ENCODE peak calls at places on chromosome 6, in four cellular contexts. U is IMR-90, M is transverse colon, B is ovary. D is an unnamed sample.

GRCh38 chr6:28303570-28303969 is 22.2 kb downstream of the PGBD1 start:
- DNase-seq in M (no peak), U (no peak), B (no peak), D (no peak)

GRCh38 chr6:15183979-15184378 is 61.9 kb upstream of the JARID2 start:
- DNase-seq in B (no peak), U (no peak), M (no peak), D (no peak)

GRCh38 chr6:29661071-29661470 is 4.2 kb downstream of the MOG start:
- DNase-seq in M (no peak), U (no peak), B (no peak), D (no peak)

GRCh38 chr6:150016324-150017185 is 8.8 kb downstream of the RAET1L start:
- DNase-seq in M (peak), U (peak), B (peak), D (peak)

GRCh38 chr6:14417377-14417776 is 299.8 kb downstream of the CD83 start:
- DNase-seq in B (no peak), M (peak), U (no peak), D (no peak)

GRCh38 chr6:132400641-132401119 is 595 bp downstream of the MOXD1 start:
- DNase-seq in U (no peak), M (no peak), B (peak), D (no peak)

GRCh38 chr6:170489836-170490235 is 63.3 kb downstream of the PSMB1 start:
- DNase-seq in B (no peak), U (no peak), M (no peak), D (no peak)

GRCh38 chr6:159819932-159820640 is 20.0 kb downstream of the PNLDC1 start:
- DNase-seq in U (no peak), B (no peak), M (no peak), D (no peak)

GRCh38 chr6:52022675-52023074 is 64.7 kb downstream of the PKHD1 start:
- DNase-seq in M (no peak), U (no peak), B (no peak), D (no peak)

GRCh38 chr6:99603421-99604160 is 3.0 kb upstream of the PRDM13 start:
- DNase-seq in M (no peak), B (peak), U (peak), D (peak)

GRCh38 chr6:169266746-169267629 is 13.3 kb upstream of the THBS2 start:
- DNase-seq in B (no peak), U (peak), M (no peak), D (no peak)

GRCh38 chr6:150143521-150144293 is 863 bp downstream of the PPP1R14C start:
- DNase-seq in U (no peak), B (no peak), M (peak), D (no peak)

GRCh38 chr6:44192428-44193041 is 24.2 kb upstream of the MYMX start:
- DNase-seq in B (no peak), M (no peak), U (no peak), D (peak)

GRCh38 chr6:169990095-169991030 is 238.9 kb downstream of the ERMARD start:
- DNase-seq in U (no peak), B (no peak), M (peak), D (no peak)

GRCh38 chr6:152845421-152845820 is 94.8 kb downstream of the VIP start:
- DNase-seq in B (no peak), M (no peak), U (no peak), D (no peak)

GRCh38 chr6:70183512-70183911 is 119.4 kb downstream of the COL9A1 start:
- DNase-seq in U (no peak), M (no peak), B (no peak), D (no peak)

GRCh38 chr6:45504947-45505346 is 127.2 kb upstream of the SUPT3H start:
- DNase-seq in M (no peak), U (peak), B (peak), D (no peak)

GRCh38 chr6:98831057-98832031 is 3.0 kb upstream of the POU3F2 start:
- DNase-seq in U (no peak), B (no peak), M (no peak), D (no peak)

GRCh38 chr6:100255701-100256100 is 209.0 kb downstream of the SIM1 start:
- DNase-seq in U (no peak), B (no peak), M (no peak), D (no peak)

GRCh38 chr6:163329991-163330390 is 84.5 kb upstream of the QKI start:
- DNase-seq in U (no peak), B (no peak), M (no peak), D (no peak)

GRCh38 chr6:25882066-25882496 is 8.0 kb upstream of the SLC17A3 start:
- DNase-seq in U (no peak), M (peak), B (peak), D (peak)

GRCh38 chr6:13268914-13269532 is 59.3 kb downstream of the TBC1D7 start:
- DNase-seq in M (no peak), U (peak), B (no peak), D (no peak)

GRCh38 chr6:17928514-17929430 is 58.7 kb downstream of the KIF13A start:
- DNase-seq in U (peak), M (no peak), B (no peak), D (no peak)

GRCh38 chr6:129188795-129189194 is 305.9 kb downstream of the LAMA2 start:
- DNase-seq in B (no peak), M (no peak), U (no peak), D (no peak)

GRCh38 chr6:144330588-144330987 is 45.5 kb downstream of the UTRN start:
- DNase-seq in B (no peak), U (no peak), M (peak), D (no peak)

GRCh38 chr6:157056275-157056674 is 267.0 kb downstream of the TMEM242 start:
- DNase-seq in U (no peak), M (no peak), B (no peak), D (no peak)

GRCh38 chr6:25223421-25224052 is 55.6 kb upstream of the CARMIL1 start:
- DNase-seq in U (peak), B (peak), M (peak), D (peak)

GRCh38 chr6:43499028-43499815 is 10.9 kb downstream of the LRRC73 start:
- DNase-seq in B (no peak), M (no peak), U (no peak), D (no peak)

GRCh38 chr6:12490904-12491571 is 200.9 kb downstream of the EDN1 start:
- DNase-seq in M (no peak), B (no peak), U (peak), D (no peak)

GRCh38 chr6:159981591-159982245 is 12.8 kb downstream of the IGF2R start:
- DNase-seq in B (no peak), M (peak), U (peak), D (peak)

GRCh38 chr6:15429146-15430110 is 183.6 kb downstream of the JARID2 start:
- DNase-seq in B (no peak), U (peak), M (no peak), D (no peak)

GRCh38 chr6:85756982-85757381 is 114.3 kb upstream of the SYNCRIP start:
- DNase-seq in M (no peak), B (no peak), U (peak), D (peak)

GRCh38 chr6:11413728-11414127 is 123.8 kb upstream of the TMEM170B start:
- DNase-seq in M (no peak), B (no peak), U (peak), D (no peak)

GRCh38 chr6:170537329-170537728 is 15.8 kb downstream of the PSMB1 start:
- DNase-seq in B (no peak), M (no peak), U (no peak), D (no peak)

GRCh38 chr6:11712760-11713159 is 65.8 kb downstream of the ADTRP start:
- DNase-seq in B (no peak), M (peak), U (peak), D (no peak)

GRCh38 chr6:137894779-137895385 is 27.8 kb downstream of the TNFAIP3 start:
- DNase-seq in B (no peak), U (peak), M (no peak), D (no peak)

GRCh38 chr6:130827247-130828149 is at the start of gene SMLR1:
- DNase-seq in U (no peak), B (no peak), M (no peak), D (no peak)
- TF ChIP-seq POLR2A in U (no peak), B (no peak), M (no peak), D (no peak)

DNA sequence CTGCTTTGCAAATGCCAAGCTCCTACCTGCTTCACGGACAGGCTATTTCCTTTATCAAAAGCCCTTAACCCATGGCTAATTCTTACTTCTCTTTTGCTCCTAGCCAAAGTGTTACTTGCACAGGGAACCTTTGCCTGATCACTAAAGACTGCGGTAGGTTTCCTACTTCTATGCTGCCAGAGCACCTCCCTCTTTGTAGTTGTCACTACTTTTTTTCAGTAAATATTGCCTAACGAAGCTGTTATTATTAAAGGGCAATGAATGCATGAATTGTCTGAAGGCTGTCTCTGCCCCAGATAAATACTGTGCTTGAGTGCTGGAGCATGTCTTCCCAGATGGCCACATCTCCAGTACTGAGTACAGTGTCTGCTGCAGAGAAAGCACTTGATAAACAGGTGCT is 73.4 kb upstream of the TRAF3IP2 start:
- DNase-seq in M (no peak), B (no peak), U (no peak), D (no peak)
- TF ChIP-seq POLR2A in M (no peak), B (no peak), U (no peak), D (no peak)

GRCh38 chr6:63571883-63572732 is at the start of the genes LOC128125822 and PTP4A1:
- DNase-seq in B (peak), M (peak), U (peak), D (peak)
- TF ChIP-seq POLR2A in B (peak), M (peak), U (peak), D (peak)

DNA sequence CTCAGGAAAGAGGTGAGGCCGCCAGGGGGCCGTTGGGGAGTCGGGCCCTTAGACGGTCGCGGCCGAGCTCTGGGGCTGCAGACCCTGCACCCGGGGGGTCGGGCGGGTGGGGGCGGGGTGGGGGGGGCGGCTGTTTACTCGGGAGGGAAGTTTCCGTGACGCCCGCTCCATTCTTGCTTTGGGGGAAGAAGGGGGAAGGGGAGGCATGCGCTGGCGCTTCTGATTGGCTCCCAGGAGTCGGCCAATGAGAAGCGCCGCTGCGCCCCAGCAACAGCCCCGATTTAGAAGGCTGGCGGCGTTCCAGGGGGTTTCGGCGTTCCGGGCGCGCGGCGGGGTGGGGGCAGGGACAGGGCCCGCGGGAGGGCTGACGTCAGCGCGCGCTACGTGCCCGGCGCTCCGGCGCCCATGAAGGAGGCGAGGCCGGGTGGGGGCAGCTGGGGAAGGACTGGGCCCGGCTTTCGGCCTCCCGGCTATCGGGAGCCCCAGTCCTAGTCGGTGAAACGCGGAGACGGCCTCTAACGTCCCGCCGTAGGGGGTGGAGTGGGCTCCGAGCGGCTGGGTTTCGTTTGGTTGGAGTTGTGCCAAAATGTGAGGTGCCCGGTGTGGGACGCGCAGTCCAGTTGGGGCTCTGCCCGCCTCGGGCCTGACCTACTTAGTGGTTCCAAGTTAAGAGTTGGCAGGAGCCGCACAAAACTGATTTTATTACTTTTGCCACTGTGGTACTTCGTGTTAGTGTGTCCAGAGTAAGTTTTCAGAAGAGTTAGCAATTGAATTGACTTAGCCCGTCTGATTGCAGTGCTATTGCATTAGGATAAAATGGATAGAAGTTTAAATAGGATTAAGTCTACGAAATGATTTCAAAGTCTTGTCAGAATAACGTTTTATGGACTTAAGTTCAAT is 1.1 kb downstream of the PNRC1 start:
- DNase-seq in U (peak), B (peak), M (peak), D (peak)
- TF ChIP-seq POLR2A in U (peak), B (peak), M (peak), D (peak)

GRCh38 chr6:110389689-110390382 is 25.5 kb downstream of the DDO start:
- DNase-seq in M (no peak), U (no peak), B (no peak), D (no peak)

GRCh38 chr6:110387986-110388385 is 27.4 kb downstream of the DDO start:
- DNase-seq in U (no peak), B (no peak), M (no peak), D (no peak)

GRCh38 chr6:110392727-110393126 is 22.6 kb downstream of the DDO start:
- DNase-seq in U (no peak), B (no peak), M (no peak), D (no peak)

GRCh38 chr6:110394409-110394808 is 21.0 kb downstream of the DDO start:
- DNase-seq in M (no peak), U (no peak), B (no peak), D (no peak)

DNA sequence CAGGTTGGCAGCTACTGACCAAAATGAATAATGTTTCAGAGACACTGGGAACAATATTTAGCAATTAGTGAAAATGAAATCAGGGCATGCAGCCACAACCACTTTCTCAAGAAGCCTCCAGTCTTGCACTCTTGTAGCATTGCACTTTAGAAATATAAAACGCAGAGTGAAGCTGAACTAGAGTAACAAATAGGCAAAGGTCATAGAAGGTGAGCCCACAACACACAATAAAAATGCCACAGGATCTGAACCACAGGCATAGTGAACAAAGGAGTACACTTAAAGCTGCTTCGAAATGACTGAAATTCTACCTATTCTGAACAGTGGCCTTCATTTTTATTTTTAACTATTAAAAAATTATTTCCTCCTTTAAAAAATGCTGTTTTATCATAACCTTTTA is 25.0 kb downstream of the DDO start:
- DNase-seq in B (no peak), U (no peak), M (no peak), D (no peak)
- TF ChIP-seq POLR2A in B (no peak), U (no peak), M (no peak), D (no peak)

DNA sequence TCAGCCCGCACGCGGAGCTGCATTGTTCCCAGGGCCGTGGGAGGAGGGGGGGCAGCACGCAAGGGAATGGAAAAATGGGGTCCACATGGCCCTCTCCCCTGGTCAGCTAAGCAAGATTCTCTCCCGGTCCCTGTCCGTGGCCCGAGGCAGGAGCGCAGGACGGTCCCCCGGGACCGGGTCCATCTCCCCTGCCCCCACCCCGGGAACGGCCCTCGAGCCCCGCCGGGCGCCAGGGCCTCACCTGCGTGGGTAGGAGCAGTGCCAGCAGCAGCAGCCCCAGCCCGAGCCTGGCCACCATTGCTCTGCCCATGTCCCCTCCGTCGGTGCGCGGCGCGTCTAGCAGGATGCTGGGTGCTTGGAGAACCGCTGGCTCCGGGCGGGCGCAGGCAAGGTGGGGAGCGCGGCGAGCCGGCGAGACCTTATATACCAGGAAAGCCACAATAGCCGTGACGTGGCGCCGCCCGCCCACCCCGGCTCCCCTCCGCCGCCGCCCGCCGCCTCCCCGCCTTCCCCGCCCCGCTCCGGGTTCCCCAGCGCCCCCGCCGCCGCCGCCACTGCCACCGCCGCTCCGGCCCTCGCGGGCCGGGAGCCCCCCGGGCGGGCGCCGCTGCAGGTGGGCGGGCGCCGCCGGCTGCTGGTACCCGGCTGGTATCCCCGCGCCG is at the start of gene CD24:
- DNase-seq in U (no peak), M (peak), B (no peak), D (no peak)
- TF ChIP-seq POLR2A in U (no peak), M (peak), B (no peak), D (no peak)

GRCh38 chr6:3986241-3986640 is 92.7 kb downstream of the FAM217A start:
- DNase-seq in B (no peak), U (no peak), M (no peak), D (no peak)

GRCh38 chr6:3987072-3987471 is 91.9 kb downstream of the FAM217A start:
- DNase-seq in M (peak), U (peak), B (no peak), D (no peak)

GRCh38 chr6:3977875-3978711 is 100.8 kb downstream of the FAM217A start:
- DNase-seq in U (peak), M (peak), B (no peak), D (peak)

GRCh38 chr6:3984494-3984893 is 94.4 kb downstream of the FAM217A start:
- DNase-seq in B (no peak), M (no peak), U (no peak), D (no peak)

GRCh38 chr6:3981917-3982316 is 97.0 kb downstream of the FAM217A start:
- DNase-seq in U (no peak), M (no peak), B (no peak), D (no peak)
- TF ChIP-seq POLR2A in U (no peak), M (no peak), B (no peak), D (no peak)